ENCODE peak calls at places on chromosomes 7 and 10, in ten cellular contexts. S, C, J, I, O, B, Q, N, D and H are unnamed samples.
A peak's percentile ranks its signal among the peaks of the same experiment; 100 is the strongest.

GRCh38 chr7:88243345-88243909 is 23.6 kb upstream of the SRI start:
- DNase-seq in S (peak; percentile 81), C (no peak), J (no peak), I (no peak), O (no peak), B (peak; percentile 73), Q (no peak), N (peak; percentile 73), D (peak; percentile 66), H (peak; percentile 30)

GRCh38 chr7:157009170-157009777 is 1.2 kb downstream of the MNX1 start:
- DNase-seq in S (no peak), C (no peak), J (no peak), I (peak; percentile 42), O (no peak), B (no peak), Q (no peak), N (no peak), D (no peak), H (peak; percentile 67)

GRCh38 chr7:5491251-5492044 is 67.8 kb upstream of the TNRC18 start:
- DNase-seq in S (peak; percentile 25), C (no peak), J (no peak), I (no peak), O (no peak), B (no peak), Q (no peak), N (no peak), D (no peak), H (peak; percentile 60)

GRCh38 chr10:109723305-109723704 is 200.0 kb downstream of the XPNPEP1 start:
- DNase-seq in S (no peak), C (no peak), J (no peak), I (no peak), O (no peak), B (no peak), Q (no peak), N (no peak), D (no peak), H (no peak)

GRCh38 chr10:11224792-11225448 is 207.2 kb downstream of the CELF2 start:
- DNase-seq in S (no peak), C (no peak), J (no peak), I (no peak), O (no peak), B (no peak), Q (no peak), N (no peak), D (no peak), H (no peak)

GRCh38 chr7:26593405-26593804 is 271.0 kb downstream of the SKAP2 start:
- DNase-seq in S (no peak), C (no peak), J (no peak), I (no peak), O (no peak), B (no peak), Q (no peak), N (no peak), D (peak; percentile 3), H (no peak)

GRCh38 chr7:140714331-140715040 is 18.0 kb downstream of the NDUFB2 start:
- DNase-seq in S (no peak), C (no peak), J (no peak), I (no peak), O (no peak), B (no peak), Q (no peak), N (no peak), D (no peak), H (no peak)

GRCh38 chr7:30652951-30653641 is 29.2 kb downstream of the CRHR2 start:
- DNase-seq in S (no peak), C (no peak), J (no peak), I (peak; percentile 53), O (no peak), B (no peak), Q (no peak), N (no peak), D (no peak), H (peak; percentile 45)

GRCh38 chr10:86138551-86139065 is 228.0 kb downstream of the GRID1 start:
- DNase-seq in S (no peak), C (no peak), J (no peak), I (no peak), O (no peak), B (no peak), Q (no peak), N (no peak), D (no peak), H (no peak)

GRCh38 chr10:117609095-117609821 is 66.7 kb downstream of the EMX2 start:
- DNase-seq in S (peak; percentile 25), C (peak; percentile 85), J (no peak), I (peak; percentile 74), O (peak; percentile 92), B (peak; percentile 53), Q (no peak), N (peak; percentile 80), D (peak; percentile 96), H (no peak)

GRCh38 chr10:66167816-66168215 is 758.0 kb upstream of the LRRTM3 start:
- DNase-seq in S (no peak), C (no peak), J (no peak), I (no peak), O (peak; percentile 24), B (peak; percentile 60), Q (no peak), N (peak; percentile 37), D (no peak), H (no peak)

GRCh38 chr10:88114368-88114767 is 250.9 kb downstream of the PTEN start:
- DNase-seq in S (peak; percentile 39), C (no peak), J (peak; percentile 16), I (peak; percentile 76), O (peak; percentile 15), B (no peak), Q (no peak), N (peak; percentile 47), D (peak; percentile 35), H (peak; percentile 49)

GRCh38 chr7:132536646-132537395 is 39.4 kb downstream of the PLXNA4 start:
- DNase-seq in S (peak; percentile 34), C (no peak), J (no peak), I (no peak), O (peak; percentile 65), B (peak; percentile 37), Q (no peak), N (no peak), D (peak; percentile 51), H (no peak)

DNA sequence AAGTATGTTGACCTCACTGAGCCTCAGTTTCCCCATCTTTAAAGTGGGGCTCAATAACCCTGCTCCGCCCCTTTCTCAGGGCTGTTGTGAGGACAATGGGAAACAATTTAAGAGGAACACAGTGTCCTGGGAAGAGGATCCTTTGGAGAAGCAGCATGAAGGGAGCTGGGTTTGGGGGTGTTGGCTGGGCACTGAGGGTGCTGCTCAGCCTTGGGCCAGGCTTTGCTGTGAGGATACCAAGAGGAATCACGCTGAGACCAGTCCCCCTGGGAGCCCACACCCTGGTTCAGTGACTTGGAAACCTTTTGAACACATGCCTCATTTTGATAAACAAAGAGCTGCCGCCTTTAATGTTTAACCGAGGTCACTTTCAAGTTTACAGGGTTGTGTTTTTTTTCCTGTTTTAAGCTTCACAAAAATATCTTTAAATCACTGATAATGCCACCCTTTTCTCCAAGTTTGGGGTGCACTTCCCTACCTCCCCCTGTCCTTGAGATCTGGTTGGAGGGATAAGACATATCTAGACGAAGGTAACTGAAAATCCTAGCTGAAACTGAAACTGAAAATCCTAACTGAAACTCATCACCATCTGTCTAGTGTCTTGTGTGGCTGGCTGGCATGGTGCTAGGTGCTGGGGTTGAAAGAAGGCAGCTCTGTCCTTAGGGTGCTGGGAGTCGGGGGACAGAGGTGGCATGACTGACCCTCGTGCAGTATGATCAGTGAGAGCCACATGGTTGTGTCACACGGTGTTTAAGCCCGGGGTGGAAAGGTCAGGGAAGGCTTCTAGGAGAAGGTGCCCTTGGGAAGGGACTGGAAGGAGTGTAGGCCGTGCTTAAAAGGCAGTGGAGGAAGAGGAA is 27.7 kb downstream of the ZNF775 start:
- DNase-seq in S (peak; percentile 10), C (no peak), J (no peak), I (no peak), O (no peak), B (no peak), Q (peak; percentile 43), N (no peak), D (peak; percentile 27), H (peak; percentile 40)
- H3K4me3 ChIP-seq in S (no peak overlapping the region), C (peak overlapping the region; percentile 8), J (peak overlapping the region; percentile 68), I (peak overlapping the region; percentile 93), O (no peak overlapping the region), B (no peak overlapping the region), Q (peak overlapping the region; percentile 92), N (no peak overlapping the region), D (peak overlapping the region; percentile 82), H (peak overlapping the region; percentile 66)

GRCh38 chr7:38382627-38383026 is 109.2 kb upstream of the TARP start:
- DNase-seq in S (peak; percentile 66), C (peak; percentile 57), J (no peak), I (no peak), O (peak; percentile 74), B (peak; percentile 29), Q (no peak), N (no peak), D (peak; percentile 92), H (no peak)
- H3K4me3 ChIP-seq in S (no peak overlapping the region), C (no peak overlapping the region), J (no peak overlapping the region), I (no peak overlapping the region), O (no peak overlapping the region), B (no peak overlapping the region), Q (no peak overlapping the region), N (no peak overlapping the region), D (no peak overlapping the region), H (no peak overlapping the region)

DNA sequence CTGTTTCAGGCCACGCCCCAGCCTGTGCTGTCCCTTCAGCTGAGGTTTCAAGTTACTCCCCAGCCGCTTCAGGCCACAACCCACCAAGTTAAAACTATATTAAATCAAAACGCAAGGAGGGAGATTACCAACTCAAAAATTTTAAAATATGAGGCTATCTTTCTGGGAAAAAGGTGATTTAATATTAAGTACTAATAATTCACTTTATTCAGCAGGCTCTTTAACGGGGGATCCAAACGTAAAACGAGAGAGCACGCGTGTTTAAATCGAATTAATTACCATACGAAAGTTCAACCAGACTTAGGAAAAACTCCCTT is 1.2 kb upstream of the AKR1B15 start:
- DNase-seq in S (peak; percentile 68), C (no peak), J (no peak), I (peak; percentile 83), O (peak; percentile 21), B (peak; percentile 82), Q (no peak), N (peak; percentile 82), D (peak; percentile 86), H (no peak)
- H3K4me3 ChIP-seq in S (peak overlapping the region; percentile 34), C (peak overlapping the region; percentile 57), J (peak overlapping the region; percentile 27), I (peak overlapping the region; percentile 46), O (no peak overlapping the region), B (peak overlapping the region; percentile 48), Q (no peak overlapping the region), N (peak overlapping the region; percentile 49), D (peak overlapping the region; percentile 74), H (peak overlapping the region; percentile 41)

DNA sequence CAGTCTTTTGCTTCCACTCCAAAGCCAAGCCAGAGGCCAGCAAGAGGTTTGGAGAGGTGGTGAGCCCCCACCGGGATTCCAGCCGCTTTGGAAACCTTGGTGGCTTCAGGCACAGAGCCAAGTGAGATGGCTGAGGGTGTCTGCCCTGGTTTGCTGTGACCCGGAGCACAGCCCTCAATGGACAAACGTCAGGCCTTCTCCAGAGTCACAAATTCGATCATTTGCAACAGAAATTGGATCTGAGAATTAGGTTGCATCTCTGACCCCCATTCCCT is 885 bp upstream of the NKX1-2 start:
- DNase-seq in S (no peak), C (no peak), J (no peak), I (no peak), O (no peak), B (no peak), Q (no peak), N (no peak), D (no peak), H (no peak)
- H3K4me3 ChIP-seq in S (no peak overlapping the region), C (no peak overlapping the region), J (peak overlapping the region; percentile 55), I (no peak overlapping the region), O (no peak overlapping the region), B (no peak overlapping the region), Q (no peak overlapping the region), N (no peak overlapping the region), D (no peak overlapping the region), H (no peak overlapping the region)